ENCODE peak calls at places on chromosome 2, in five cellular contexts. H is CD4-positive, alpha-beta T cell; K is endothelial cell; D is A172; O is stimulated activated CD8-positive, alpha-beta memory T cell treated with anti-CD3 and anti-CD28 coated beads, Interleukin-12 subunit alpha, Interleukin-12 subunit beta, amount 100 ng/mL, for 4 hours. W is an unnamed sample.

GRCh38 chr2:27494284-27494943 is 586 bp downstream of the FNDC4 start:
- DNase-seq in H (no peak), K (peak; percentile 10), D (no peak), O (no peak), W (peak; percentile 16)

GRCh38 chr2:234953116-234954031 is 1.6 kb downstream of the SH3BP4 start:
- DNase-seq in H (no peak), K (no peak), D (peak; percentile 40), O (no peak), W (peak; percentile 46)

GRCh38 chr2:227462972-227463931 is 8.7 kb upstream of the AGFG1 start:
- DNase-seq in H (no peak), K (no peak), D (no peak), O (no peak), W (peak; percentile 13)

GRCh38 chr2:22893773-22894517 is 491.0 kb upstream of the KLHL29 start:
- DNase-seq in H (no peak), K (no peak), D (no peak), O (no peak), W (no peak)

GRCh38 chr2:19607931-19608762 is 249.7 kb upstream of the OSR1 start:
- DNase-seq in H (no peak), K (no peak), D (peak; percentile 90), O (no peak), W (peak; percentile 98)

GRCh38 chr2:177340158-177340557 is 52.4 kb upstream of the AGPS start:
- DNase-seq in H (no peak), K (no peak), D (no peak), O (no peak), W (peak; percentile 17)

GRCh38 chr2:221467610-221468009 is 104.5 kb downstream of the EPHA4 start:
- DNase-seq in H (no peak), K (no peak), D (no peak), O (no peak), W (peak; percentile 69)

GRCh38 chr2:1567556-1568344 is 154.5 kb downstream of the TPO start:
- DNase-seq in H (no peak), K (no peak), D (no peak), O (no peak), W (no peak)

GRCh38 chr2:138777996-138778395 is 2.2 kb downstream of the NXPH2 start:
- DNase-seq in H (no peak), K (peak; percentile 10), D (peak; percentile 89), O (no peak), W (peak; percentile 14)

GRCh38 chr2:65722028-65722427 is 289.6 kb upstream of the SPRED2 start:
- DNase-seq in H (no peak), K (peak; percentile 63), D (peak; percentile 17), O (no peak), W (peak; percentile 21)

GRCh38 chr2:176687944-176688343 is 418.7 kb downstream of the MTX2 start:
- DNase-seq in H (no peak), K (no peak), D (no peak), O (no peak), W (no peak)

GRCh38 chr2:189658281-189658680 is 3.0 kb upstream of the ASNSD1 start:
- DNase-seq in H (no peak), K (no peak), D (no peak), O (no peak), W (no peak)

GRCh38 chr2:98346259-98347236 is at the start of gene CNGA3:
- DNase-seq in H (no peak), K (peak; percentile 74), D (no peak), O (no peak), W (peak; percentile 22)

GRCh38 chr2:241126201-241126611 is 23.1 kb downstream of the PASK start:
- DNase-seq in H (no peak), K (no peak), D (no peak), O (no peak), W (no peak)

GRCh38 chr2:35973737-35974132 is 381.8 kb upstream of the CRIM1 start:
- DNase-seq in H (no peak), K (peak; percentile 36), D (peak; percentile 49), O (no peak), W (peak; percentile 11)

GRCh38 chr2:37576831-37577230 is 94.6 kb downstream of the CDC42EP3 start:
- DNase-seq in H (no peak), K (no peak), D (no peak), O (no peak), W (no peak)

GRCh38 chr2:240249423-240250149 is 109.1 kb upstream of the OTOS start:
- DNase-seq in H (no peak), K (no peak), D (no peak), O (no peak), W (no peak)